ENCODE peak calls at places on chromosomes 7 and 10, in eight cellular contexts. One of them, this sample, is unnamed.

GRCh38 chr10:15314482-15315070 is 56.5 kb downstream of the FAM171A1 start:
- DNase-seq in tibial nerve: no peak
- DNase-seq in activated CD8-positive, alpha-beta memory T cell treated with anti-CD3 and anti-CD28 coated beads, Interleukin-2, amount 50 U/mL, for 4 hours: no peak
- DNase-seq in ELR: no peak
- DNase-seq in NCI-H510A: no peak
- DNase-seq in activated CD8-positive, alpha-beta T cell treated with anti-CD3 and anti-CD28 coated beads, Interleukin-2, amount 10 ng/mL, durations not matched to agents 7 days and 5 days: no peak
- DNase-seq in T-helper 2 cell: no peak
- DNase-seq in mucosa of descending colon: no peak
- DNase-seq in this sample: no peak

GRCh38 chr7:2452074-2452507 is 24.1 kb downstream of the GRIFIN start:
- DNase-seq in activated CD8-positive, alpha-beta T cell treated with anti-CD3 and anti-CD28 coated beads, Interleukin-2, amount 10 ng/mL, durations not matched to agents 7 days and 5 days: peak
- DNase-seq in mucosa of descending colon: peak
- DNase-seq in tibial nerve: no peak
- DNase-seq in activated CD8-positive, alpha-beta memory T cell treated with anti-CD3 and anti-CD28 coated beads, Interleukin-2, amount 50 U/mL, for 4 hours: no peak
- DNase-seq in T-helper 2 cell: no peak
- DNase-seq in ELR: no peak
- DNase-seq in NCI-H510A: no peak
- DNase-seq in this sample: no peak

GRCh38 chr7:45703373-45703821 is 129.2 kb downstream of the ADCY1 start:
- DNase-seq in tibial nerve: no peak
- DNase-seq in mucosa of descending colon: peak
- DNase-seq in activated CD8-positive, alpha-beta T cell treated with anti-CD3 and anti-CD28 coated beads, Interleukin-2, amount 10 ng/mL, durations not matched to agents 7 days and 5 days: no peak
- DNase-seq in NCI-H510A: no peak
- DNase-seq in ELR: no peak
- DNase-seq in activated CD8-positive, alpha-beta memory T cell treated with anti-CD3 and anti-CD28 coated beads, Interleukin-2, amount 50 U/mL, for 4 hours: no peak
- DNase-seq in T-helper 2 cell: no peak
- DNase-seq in this sample: no peak

GRCh38 chr7:2248984-2249694 is 7.1 kb downstream of the NUDT1 start:
- DNase-seq in mucosa of descending colon: no peak
- DNase-seq in tibial nerve: peak
- DNase-seq in NCI-H510A: no peak
- DNase-seq in activated CD8-positive, alpha-beta T cell treated with anti-CD3 and anti-CD28 coated beads, Interleukin-2, amount 10 ng/mL, durations not matched to agents 7 days and 5 days: peak
- DNase-seq in T-helper 2 cell: no peak
- DNase-seq in activated CD8-positive, alpha-beta memory T cell treated with anti-CD3 and anti-CD28 coated beads, Interleukin-2, amount 50 U/mL, for 4 hours: no peak
- DNase-seq in ELR: peak
- DNase-seq in this sample: peak

GRCh38 chr7:20158684-20159083 is 58.5 kb downstream of the MACC1 start:
- DNase-seq in tibial nerve: no peak
- DNase-seq in NCI-H510A: no peak
- DNase-seq in mucosa of descending colon: no peak
- DNase-seq in T-helper 2 cell: no peak
- DNase-seq in ELR: no peak
- DNase-seq in activated CD8-positive, alpha-beta memory T cell treated with anti-CD3 and anti-CD28 coated beads, Interleukin-2, amount 50 U/mL, for 4 hours: no peak
- DNase-seq in activated CD8-positive, alpha-beta T cell treated with anti-CD3 and anti-CD28 coated beads, Interleukin-2, amount 10 ng/mL, durations not matched to agents 7 days and 5 days: no peak
- DNase-seq in this sample: no peak

GRCh38 chr7:30074422-30075030 is 46.3 kb downstream of the PLEKHA8 start:
- DNase-seq in T-helper 2 cell: no peak
- DNase-seq in mucosa of descending colon: no peak
- DNase-seq in activated CD8-positive, alpha-beta memory T cell treated with anti-CD3 and anti-CD28 coated beads, Interleukin-2, amount 50 U/mL, for 4 hours: no peak
- DNase-seq in activated CD8-positive, alpha-beta T cell treated with anti-CD3 and anti-CD28 coated beads, Interleukin-2, amount 10 ng/mL, durations not matched to agents 7 days and 5 days: no peak
- DNase-seq in ELR: peak
- DNase-seq in NCI-H510A: peak
- DNase-seq in tibial nerve: no peak
- DNase-seq in this sample: no peak

GRCh38 chr7:151062399-151063211 is 3.2 kb downstream of the SLC4A2 start:
- DNase-seq in activated CD8-positive, alpha-beta T cell treated with anti-CD3 and anti-CD28 coated beads, Interleukin-2, amount 10 ng/mL, durations not matched to agents 7 days and 5 days: no peak
- DNase-seq in mucosa of descending colon: peak
- DNase-seq in activated CD8-positive, alpha-beta memory T cell treated with anti-CD3 and anti-CD28 coated beads, Interleukin-2, amount 50 U/mL, for 4 hours: no peak
- DNase-seq in NCI-H510A: no peak
- DNase-seq in tibial nerve: no peak
- DNase-seq in ELR: peak
- DNase-seq in T-helper 2 cell: no peak
- DNase-seq in this sample: no peak

GRCh38 chr10:71970331-71970730 is 6.1 kb downstream of the CHST3 start:
- DNase-seq in ELR: peak
- DNase-seq in mucosa of descending colon: no peak
- DNase-seq in T-helper 2 cell: no peak
- DNase-seq in activated CD8-positive, alpha-beta memory T cell treated with anti-CD3 and anti-CD28 coated beads, Interleukin-2, amount 50 U/mL, for 4 hours: no peak
- DNase-seq in activated CD8-positive, alpha-beta T cell treated with anti-CD3 and anti-CD28 coated beads, Interleukin-2, amount 10 ng/mL, durations not matched to agents 7 days and 5 days: no peak
- DNase-seq in NCI-H510A: no peak
- DNase-seq in tibial nerve: peak
- DNase-seq in this sample: no peak

GRCh38 chr7:55565693-55566092 is 6.6 kb downstream of the VOPP1 start:
- DNase-seq in activated CD8-positive, alpha-beta memory T cell treated with anti-CD3 and anti-CD28 coated beads, Interleukin-2, amount 50 U/mL, for 4 hours: no peak
- DNase-seq in ELR: no peak
- DNase-seq in T-helper 2 cell: no peak
- DNase-seq in NCI-H510A: no peak
- DNase-seq in mucosa of descending colon: no peak
- DNase-seq in tibial nerve: no peak
- DNase-seq in activated CD8-positive, alpha-beta T cell treated with anti-CD3 and anti-CD28 coated beads, Interleukin-2, amount 10 ng/mL, durations not matched to agents 7 days and 5 days: no peak
- DNase-seq in this sample: no peak

GRCh38 chr7:2051708-2052656 is 180.8 kb downstream of the MAD1L1 start:
- DNase-seq in activated CD8-positive, alpha-beta T cell treated with anti-CD3 and anti-CD28 coated beads, Interleukin-2, amount 10 ng/mL, durations not matched to agents 7 days and 5 days: no peak
- DNase-seq in tibial nerve: no peak
- DNase-seq in T-helper 2 cell: no peak
- DNase-seq in ELR: no peak
- DNase-seq in mucosa of descending colon: no peak
- DNase-seq in activated CD8-positive, alpha-beta memory T cell treated with anti-CD3 and anti-CD28 coated beads, Interleukin-2, amount 50 U/mL, for 4 hours: no peak
- DNase-seq in NCI-H510A: no peak
- DNase-seq in this sample: no peak

This sample was measured in C1 segment of cervical spinal cord.